ENCODE peak calls at places on chromosomes 6 and 20, in nine cellular contexts. H is ovary; X is CD8-positive, alpha-beta T cell; K is anterior cingulate cortex; R is epithelial cell of proximal tubule; F is hypothalamus; I is AG08395; G is ureter; N is cerebellum. A is an unnamed sample.

GRCh38 chr6:142474446-142475289 is 172.9 kb downstream of the ADGRG6 start:
- DNase-seq in H (no peak), X (no peak), K (no peak), R (peak), F (no peak), I (peak), G (no peak), N (peak), A (no peak)

GRCh38 chr6:2310042-2310441 is 64.6 kb upstream of the GMDS start:
- DNase-seq in H (no peak), X (no peak), K (no peak), R (no peak), F (no peak), I (no peak), G (no peak), N (no peak), A (no peak)

GRCh38 chr6:52982680-52983079 is 12.4 kb downstream of the GSTA4 start:
- DNase-seq in H (no peak), X (no peak), K (no peak), R (no peak), F (no peak), I (no peak), G (no peak), N (no peak), A (no peak)

GRCh38 chr6:22025468-22026159 is 271.2 kb downstream of the PRL start:
- DNase-seq in H (peak), X (no peak), K (peak), R (no peak), F (no peak), I (peak), G (no peak), N (no peak), A (no peak)

GRCh38 chr6:91167846-91168245 is 581.0 kb upstream of the MAP3K7 start:
- DNase-seq in H (no peak), X (no peak), K (no peak), R (no peak), F (no peak), I (no peak), G (no peak), N (no peak), A (no peak)

GRCh38 chr20:20549699-20550098 is 162.7 kb downstream of the RALGAPA2 start:
- DNase-seq in H (no peak), X (no peak), K (no peak), R (no peak), F (no peak), I (peak), G (no peak), N (no peak), A (no peak)

GRCh38 chr6:87391334-87391733 is 16.4 kb upstream of the CFAP206 start:
- DNase-seq in H (no peak), X (no peak), K (no peak), R (peak), F (no peak), I (peak), G (no peak), N (no peak), A (no peak)

GRCh38 chr20:39795401-39796272 is 833.5 kb downstream of the DHX35 start:
- DNase-seq in H (no peak), X (no peak), K (no peak), R (no peak), F (no peak), I (peak), G (no peak), N (no peak), A (no peak)

GRCh38 chr6:157561037-157561790 is 180.2 kb downstream of the ZDHHC14 start:
- DNase-seq in H (no peak), X (no peak), K (no peak), R (no peak), F (no peak), I (no peak), G (no peak), N (peak), A (no peak)

GRCh38 chr20:39861381-39861780 is 827.7 kb downstream of the MAFB start:
- DNase-seq in H (no peak), X (no peak), K (no peak), R (peak), F (no peak), I (no peak), G (no peak), N (no peak), A (no peak)

GRCh38 chr6:83071023-83071422 is 3.6 kb downstream of the DOP1A start:
- DNase-seq in H (no peak), X (no peak), K (no peak), R (no peak), F (no peak), I (no peak), G (no peak), N (no peak), A (no peak)

GRCh38 chr6:158711264-158711663 is 61.4 kb downstream of the SYTL3 start:
- DNase-seq in H (no peak), X (no peak), K (no peak), R (no peak), F (no peak), I (no peak), G (no peak), N (no peak), A (no peak)